ENCODE peak calls at places on chromosomes 12 and 14, in six cellular contexts. H, K, W, V, D and G are unnamed samples.

GRCh38 chr12:28650906-28651305 is 460.6 kb downstream of the CCDC91 start:
- DNase-seq in H (no peak), K (no peak), W (no peak), V (no peak), D (no peak), G (no peak)

GRCh38 chr14:70514168-70515069 is 20.4 kb downstream of the ADAM20 start:
- DNase-seq in H (no peak), K (no peak), W (no peak), V (no peak), D (no peak), G (no peak)

GRCh38 chr12:5888816-5889315 is 56.2 kb downstream of the ANO2 start:
- DNase-seq in H (no peak), K (no peak), W (no peak), V (no peak), D (no peak), G (no peak)

GRCh38 chr14:53929871-53930685 is 26.5 kb downstream of the BMP4 start:
- DNase-seq in H (peak), K (no peak), W (no peak), V (no peak), D (no peak), G (no peak)

GRCh38 chr14:91511014-91511466 is 930 bp upstream of the PPP4R3A start:
- DNase-seq in H (no peak), K (no peak), W (no peak), V (peak), D (no peak), G (peak)

GRCh38 chr12:67323007-67323406 is 53.8 kb downstream of the CAND1 start:
- DNase-seq in H (no peak), K (no peak), W (no peak), V (no peak), D (no peak), G (no peak)

GRCh38 chr12:2323538-2324261 is 270.9 kb downstream of the CACNA1C start:
- DNase-seq in H (no peak), K (no peak), W (no peak), V (peak), D (no peak), G (no peak)

GRCh38 chr12:28569698-28570411 is 379.6 kb downstream of the CCDC91 start:
- DNase-seq in H (no peak), K (peak), W (no peak), V (peak), D (peak), G (peak)

GRCh38 chr14:95564060-95564459 is 29.2 kb downstream of the GLRX5 start:
- DNase-seq in H (no peak), K (no peak), W (no peak), V (peak), D (peak), G (peak)

GRCh38 chr12:122021193-122021821 is 377 bp upstream of the BCL7A start:
- DNase-seq in H (no peak), K (no peak), W (no peak), V (no peak), D (no peak), G (peak)

GRCh38 chr14:22549981-22550670 is 38.9 kb downstream of the DAD1 start:
- DNase-seq in H (no peak), K (no peak), W (no peak), V (peak), D (peak), G (no peak)

GRCh38 chr12:118060301-118061010 is 523 bp downstream of the WSB2 start:
- DNase-seq in H (no peak), K (peak), W (no peak), V (no peak), D (peak), G (peak)

GRCh38 chr14:69287096-69287991 is 27.4 kb downstream of the GALNT16 start:
- DNase-seq in H (no peak), K (no peak), W (no peak), V (no peak), D (peak), G (peak)

GRCh38 chr14:98187302-98187701 is 1084.7 kb downstream of the BCL11B start:
- DNase-seq in H (no peak), K (no peak), W (no peak), V (no peak), D (no peak), G (no peak)

DNA sequence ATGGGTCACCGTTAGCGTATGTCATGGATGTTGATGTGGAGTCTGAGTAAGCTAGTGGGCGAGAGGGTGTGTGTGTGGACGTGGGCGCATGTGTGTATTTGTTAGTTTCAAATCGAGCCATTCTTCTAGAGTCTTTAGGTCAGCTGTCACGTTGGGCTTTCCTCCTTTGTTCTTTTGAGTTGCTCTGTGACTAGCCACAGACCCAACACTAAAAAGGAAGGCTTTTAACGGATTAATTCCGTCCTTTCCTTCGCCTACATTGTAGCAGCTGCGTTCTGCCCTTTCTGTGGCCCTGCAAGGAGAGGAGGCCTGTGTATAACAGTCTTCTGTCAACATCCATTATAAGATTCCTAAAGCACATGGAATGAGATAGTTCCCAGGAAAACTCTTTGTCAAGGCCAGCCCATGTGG is 117.2 kb upstream of the DNM1L start:
- DNase-seq in H (no peak), K (no peak), W (no peak), V (no peak), D (peak), G (no peak)
- H3K4me3 ChIP-seq in H (no peak), K (no peak), W (no peak), V (no peak), D (no peak), G (no peak)

DNA sequence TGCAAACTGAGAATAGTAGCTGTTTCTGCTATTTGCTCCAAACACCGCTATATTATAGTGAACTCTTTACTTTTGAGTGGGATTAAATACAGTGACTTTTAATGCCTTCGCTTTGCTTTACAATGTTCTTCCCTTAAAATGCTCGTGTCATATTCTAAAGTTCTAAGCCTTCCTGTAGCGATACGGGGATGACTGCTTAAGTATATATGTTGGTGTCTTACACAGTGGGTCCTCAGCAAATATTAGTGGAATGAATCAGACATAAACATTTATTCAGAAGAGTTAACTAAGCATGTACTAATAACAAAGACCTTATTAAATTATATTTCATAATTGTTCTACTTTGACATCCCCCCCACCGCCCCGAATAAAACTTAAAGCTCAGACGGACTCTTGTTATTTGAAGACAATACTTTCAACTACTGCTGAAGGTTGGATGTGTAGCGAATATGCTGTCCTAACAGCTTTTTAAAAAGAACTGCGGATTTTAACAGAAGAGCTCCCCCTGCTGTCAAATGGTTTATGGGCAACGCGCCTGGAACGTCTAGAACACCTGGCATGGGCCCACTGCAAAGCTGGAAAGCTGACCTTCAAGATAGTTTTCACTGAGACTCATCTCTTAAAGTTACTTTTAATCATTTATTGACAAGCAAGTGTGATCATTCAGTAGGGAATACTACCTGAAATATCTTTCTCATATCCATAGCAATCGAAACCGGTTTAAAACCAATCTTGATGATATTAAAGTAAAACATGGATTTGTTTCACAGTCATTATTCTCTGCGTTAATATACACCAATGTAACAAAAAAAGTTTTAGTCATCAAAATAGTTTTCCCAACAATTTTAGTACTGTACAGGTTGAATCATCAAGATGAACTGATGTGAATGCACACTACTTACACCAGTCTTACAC is 136.7 kb upstream of the KRAS start:
- DNase-seq in H (peak), K (peak), W (no peak), V (peak), D (peak), G (peak)
- H3K4me3 ChIP-seq in H (peak), K (peak), W (peak), V (peak), D (peak), G (peak)

GRCh38 chr14:105465209-105466031 is 9.2 kb upstream of the CRIP2 start:
- DNase-seq in H (no peak), K (no peak), W (no peak), V (no peak), D (peak), G (peak)
- H3K4me3 ChIP-seq in H (no peak), K (no peak), W (no peak), V (no peak), D (no peak), G (no peak)

GRCh38 chr12:80624986-80625530 is 82.4 kb upstream of the MYF6 start:
- DNase-seq in H (no peak), K (no peak), W (no peak), V (no peak), D (peak), G (no peak)

GRCh38 chr12:80622271-80622670 is 85.2 kb upstream of the MYF6 start:
- DNase-seq in H (no peak), K (no peak), W (no peak), V (no peak), D (peak), G (no peak)

GRCh38 chr12:80632835-80633234 is 74.6 kb upstream of the MYF6 start:
- DNase-seq in H (no peak), K (no peak), W (no peak), V (no peak), D (peak), G (peak)

GRCh38 chr12:80625901-80626300 is 81.5 kb upstream of the MYF6 start:
- DNase-seq in H (no peak), K (no peak), W (no peak), V (no peak), D (peak), G (no peak)

DNA sequence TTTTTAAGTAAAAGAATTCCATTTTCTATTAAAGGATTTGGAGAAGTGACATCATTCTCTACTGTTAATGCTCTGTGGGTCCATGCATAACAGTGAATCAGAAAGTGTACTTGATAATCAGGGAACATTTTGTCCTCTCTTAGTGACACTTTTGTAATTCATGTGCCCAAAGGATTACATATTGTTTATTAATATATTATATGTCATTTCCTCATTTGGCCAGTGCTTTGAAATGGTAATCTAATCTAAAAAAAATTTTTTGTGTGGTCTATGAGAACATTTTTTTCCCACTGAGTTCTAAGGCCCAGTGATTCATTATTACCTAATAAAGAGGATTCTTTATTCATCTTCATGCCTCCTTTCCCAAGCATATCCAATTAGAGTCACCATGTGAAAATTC is 79.7 kb upstream of the MYF6 start:
- DNase-seq in H (no peak), K (no peak), W (no peak), V (peak), D (peak), G (peak)
- H3K4me3 ChIP-seq in H (no peak), K (no peak), W (no peak), V (no peak), D (no peak), G (no peak)

GRCh38 chr12:57897296-57897974 is 43.9 kb upstream of the ATP23 start:
- DNase-seq in H (no peak), K (no peak), W (no peak), V (no peak), D (no peak), G (no peak)
- H3K4me3 ChIP-seq in H (peak), K (no peak), W (peak), V (no peak), D (no peak), G (peak)

DNA sequence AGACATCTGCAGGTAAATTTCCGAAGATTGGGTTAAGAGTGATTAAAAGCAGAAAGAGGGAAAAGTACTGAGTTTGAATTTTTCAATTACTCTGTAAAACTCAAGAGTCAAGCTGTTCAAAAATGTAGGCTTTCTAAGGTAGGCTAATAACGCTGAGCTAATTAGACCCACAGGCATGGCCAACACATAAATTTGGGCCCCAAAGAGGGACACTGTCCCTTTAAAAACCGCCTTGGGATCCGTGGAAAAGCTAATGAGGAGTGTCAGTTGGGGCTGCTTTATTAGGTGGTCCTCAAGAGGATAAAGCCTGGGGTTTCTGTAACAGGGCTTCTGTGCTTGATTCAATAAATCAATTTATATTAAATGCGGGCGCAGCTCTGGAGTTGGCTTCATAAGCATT is 222.4 kb downstream of the PPM1H start:
- DNase-seq in H (no peak), K (no peak), W (no peak), V (no peak), D (no peak), G (no peak)
- H3K4me3 ChIP-seq in H (no peak), K (no peak), W (no peak), V (no peak), D (no peak), G (no peak)

GRCh38 chr12:53994268-53994690 is 5.7 kb upstream of the HOXC9 start:
- DNase-seq in H (no peak), K (no peak), W (no peak), V (no peak), D (no peak), G (peak)
- H3K4me3 ChIP-seq in H (peak), K (no peak), W (peak), V (no peak), D (no peak), G (peak)

GRCh38 chr12:6946920-6947374 is 3.1 kb downstream of the C12orf57 start:
- DNase-seq in H (no peak), K (no peak), W (no peak), V (no peak), D (no peak), G (no peak)

GRCh38 chr12:6947615-6948014 is 3.5 kb upstream of the PTPN6 start:
- DNase-seq in H (no peak), K (no peak), W (no peak), V (no peak), D (no peak), G (no peak)

GRCh38 chr12:6950944-6951540 is at the start of gene PTPN6:
- DNase-seq in H (no peak), K (no peak), W (no peak), V (no peak), D (no peak), G (peak)

GRCh38 chr12:6950401-6950801 is 755 bp upstream of the PTPN6 start:
- DNase-seq in H (no peak), K (no peak), W (no peak), V (no peak), D (no peak), G (peak)

GRCh38 chr12:6949063-6949594 is 2.0 kb upstream of the PTPN6 start:
- DNase-seq in H (no peak), K (no peak), W (no peak), V (no peak), D (no peak), G (peak)
- H3K4me3 ChIP-seq in H (no peak), K (no peak), W (peak), V (no peak), D (no peak), G (no peak)

DNA sequence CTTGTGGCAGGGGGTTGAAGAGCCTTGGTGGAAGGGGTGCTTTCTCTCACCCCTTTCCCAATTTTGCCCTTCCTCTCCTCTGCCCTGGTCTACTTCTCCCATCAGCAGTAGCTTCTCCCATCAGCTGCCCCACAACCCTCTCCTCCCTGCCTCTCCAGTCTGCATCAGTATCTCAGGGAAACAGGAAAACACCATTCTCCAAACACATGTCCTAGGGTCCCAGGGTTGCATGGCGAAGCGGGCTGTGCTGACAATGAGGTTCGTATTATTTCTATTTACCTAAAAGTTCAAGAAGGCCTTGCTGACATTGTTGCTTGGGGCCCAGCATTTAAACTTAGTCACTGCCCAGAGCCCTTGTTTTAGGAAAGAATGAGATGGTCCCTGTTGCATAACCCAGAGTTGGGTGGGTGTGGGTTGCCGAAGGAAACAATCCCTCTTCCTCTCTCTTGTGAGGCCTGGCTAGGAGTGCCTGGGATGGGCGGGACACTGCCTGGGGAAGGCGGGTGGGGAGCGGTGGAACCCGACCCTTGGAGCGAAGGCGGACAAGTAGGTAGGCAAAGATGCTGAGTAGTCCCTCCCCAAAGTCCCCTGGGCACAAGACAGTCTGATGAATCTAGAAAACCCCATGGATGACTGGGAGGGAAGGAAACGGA is 1.3 kb upstream of the IGFBP6 start:
- DNase-seq in H (no peak), K (peak), W (no peak), V (peak), D (peak), G (peak)
- H3K4me3 ChIP-seq in H (no peak), K (peak), W (peak), V (no peak), D (peak), G (peak)

GRCh38 chr14:64968651-64969050 is 3.5 kb downstream of the RAB15 start:
- DNase-seq in H (no peak), K (no peak), W (no peak), V (no peak), D (peak), G (no peak)
- H3K4me3 ChIP-seq in H (no peak), K (no peak), W (no peak), V (no peak), D (no peak), G (no peak)